ENCODE peak calls at places on chromosomes 3 and 15, in six cellular contexts. One of them, this sample, is unnamed.

GRCh38 chr3:198079771-198080520 is 119.9 kb downstream of the LMLN start:
- DNase-seq in spleen: no peak
- DNase-seq in colonic mucosa: peak
- DNase-seq in GM06990: no peak
- DNase-seq in cardiac muscle cell: peak
- DNase-seq in tibial nerve: no peak
- DNase-seq in this sample: peak

GRCh38 chr3:137692803-137693431 is 71.2 kb upstream of the SOX14 start:
- DNase-seq in spleen: no peak
- DNase-seq in colonic mucosa: peak
- DNase-seq in GM06990: peak
- DNase-seq in cardiac muscle cell: peak
- DNase-seq in tibial nerve: no peak
- DNase-seq in this sample: peak

GRCh38 chr15:58212909-58213526 is 74.8 kb downstream of the AQP9 start:
- DNase-seq in spleen: no peak
- DNase-seq in colonic mucosa: no peak
- DNase-seq in GM06990: no peak
- DNase-seq in cardiac muscle cell: peak
- DNase-seq in tibial nerve: no peak
- DNase-seq in this sample: peak

GRCh38 chr3:190302209-190302885 is 19.9 kb downstream of the CLDN1 start:
- DNase-seq in spleen: no peak
- DNase-seq in colonic mucosa: no peak
- DNase-seq in GM06990: no peak
- DNase-seq in cardiac muscle cell: no peak
- DNase-seq in tibial nerve: no peak
- DNase-seq in this sample: no peak

GRCh38 chr15:40190591-40190990 is 29.7 kb downstream of the BUB1B start:
- DNase-seq in spleen: no peak
- DNase-seq in colonic mucosa: no peak
- DNase-seq in GM06990: no peak
- DNase-seq in cardiac muscle cell: no peak
- DNase-seq in tibial nerve: no peak
- DNase-seq in this sample: peak

GRCh38 chr15:92780816-92781215 is 119.3 kb upstream of the CHD2 start:
- DNase-seq in spleen: no peak
- DNase-seq in colonic mucosa: no peak
- DNase-seq in GM06990: no peak
- DNase-seq in cardiac muscle cell: no peak
- DNase-seq in tibial nerve: no peak
- DNase-seq in this sample: no peak

GRCh38 chr3:36800533-36801116 is 36.3 kb upstream of the DCLK3 start:
- DNase-seq in spleen: no peak
- DNase-seq in colonic mucosa: no peak
- DNase-seq in GM06990: no peak
- DNase-seq in cardiac muscle cell: no peak
- DNase-seq in tibial nerve: no peak
- DNase-seq in this sample: peak

GRCh38 chr3:189171707-189172106 is at the start of gene TPRG1:
- DNase-seq in spleen: no peak
- DNase-seq in colonic mucosa: peak
- DNase-seq in GM06990: no peak
- DNase-seq in cardiac muscle cell: no peak
- DNase-seq in tibial nerve: no peak
- DNase-seq in this sample: peak

GRCh38 chr3:150345021-150345538 is 63.0 kb upstream of the TSC22D2 start:
- DNase-seq in spleen: peak
- DNase-seq in colonic mucosa: peak
- DNase-seq in GM06990: no peak
- DNase-seq in cardiac muscle cell: no peak
- DNase-seq in tibial nerve: no peak
- DNase-seq in this sample: peak

GRCh38 chr3:46866720-46867549 is 3.7 kb upstream of the MYL3 start:
- DNase-seq in spleen: peak
- DNase-seq in colonic mucosa: peak
- DNase-seq in GM06990: no peak
- DNase-seq in cardiac muscle cell: peak
- DNase-seq in tibial nerve: peak
- DNase-seq in this sample: peak

GRCh38 chr15:90000175-90000923 is 775 bp upstream of the ZNF710 start:
- DNase-seq in spleen: peak
- DNase-seq in colonic mucosa: no peak
- DNase-seq in GM06990: peak
- DNase-seq in cardiac muscle cell: no peak
- DNase-seq in tibial nerve: no peak
- DNase-seq in this sample: peak

GRCh38 chr15:62296756-62297507 is 131.8 kb upstream of the C2CD4B start:
- DNase-seq in spleen: no peak
- DNase-seq in colonic mucosa: no peak
- DNase-seq in GM06990: no peak
- DNase-seq in cardiac muscle cell: no peak
- DNase-seq in tibial nerve: no peak
- DNase-seq in this sample: no peak

GRCh38 chr3:127735767-127736693 is 63.3 kb downstream of the ABTB1 start:
- DNase-seq in spleen: peak
- DNase-seq in colonic mucosa: peak
- DNase-seq in GM06990: peak
- DNase-seq in cardiac muscle cell: no peak
- DNase-seq in tibial nerve: peak
- DNase-seq in this sample: peak

GRCh38 chr3:155326901-155327300 is 33.4 kb upstream of the STRIT1 start:
- DNase-seq in spleen: no peak
- DNase-seq in colonic mucosa: no peak
- DNase-seq in GM06990: no peak
- DNase-seq in cardiac muscle cell: no peak
- DNase-seq in tibial nerve: no peak
- DNase-seq in this sample: no peak

GRCh38 chr15:67521770-67522568 is 1.0 kb downstream of the C15orf61 start:
- DNase-seq in spleen: no peak
- DNase-seq in colonic mucosa: no peak
- DNase-seq in GM06990: no peak
- DNase-seq in cardiac muscle cell: no peak
- DNase-seq in tibial nerve: no peak
- DNase-seq in this sample: peak

GRCh38 chr3:18007980-18008379 is 265.5 kb upstream of the TBC1D5 start:
- DNase-seq in spleen: no peak
- DNase-seq in colonic mucosa: no peak
- DNase-seq in GM06990: no peak
- DNase-seq in cardiac muscle cell: no peak
- DNase-seq in tibial nerve: no peak
- DNase-seq in this sample: no peak

GRCh38 chr3:9501226-9501625 is 52.4 kb downstream of the LHFPL4 start:
- DNase-seq in spleen: no peak
- DNase-seq in colonic mucosa: no peak
- DNase-seq in GM06990: no peak
- DNase-seq in cardiac muscle cell: no peak
- DNase-seq in tibial nerve: no peak
- DNase-seq in this sample: no peak

GRCh38 chr3:175187586-175187985 is 328.5 kb downstream of the NAALADL2 start:
- DNase-seq in spleen: no peak
- DNase-seq in colonic mucosa: no peak
- DNase-seq in GM06990: no peak
- DNase-seq in cardiac muscle cell: no peak
- DNase-seq in tibial nerve: no peak
- DNase-seq in this sample: no peak
- TF ChIP-seq CTCF in spleen: no peak
- TF ChIP-seq CTCF in colonic mucosa: no peak
- TF ChIP-seq CTCF in GM06990: no peak
- TF ChIP-seq CTCF in cardiac muscle cell: no peak
- TF ChIP-seq CTCF in tibial nerve: no peak
- TF ChIP-seq CTCF in this sample: no peak

DNA sequence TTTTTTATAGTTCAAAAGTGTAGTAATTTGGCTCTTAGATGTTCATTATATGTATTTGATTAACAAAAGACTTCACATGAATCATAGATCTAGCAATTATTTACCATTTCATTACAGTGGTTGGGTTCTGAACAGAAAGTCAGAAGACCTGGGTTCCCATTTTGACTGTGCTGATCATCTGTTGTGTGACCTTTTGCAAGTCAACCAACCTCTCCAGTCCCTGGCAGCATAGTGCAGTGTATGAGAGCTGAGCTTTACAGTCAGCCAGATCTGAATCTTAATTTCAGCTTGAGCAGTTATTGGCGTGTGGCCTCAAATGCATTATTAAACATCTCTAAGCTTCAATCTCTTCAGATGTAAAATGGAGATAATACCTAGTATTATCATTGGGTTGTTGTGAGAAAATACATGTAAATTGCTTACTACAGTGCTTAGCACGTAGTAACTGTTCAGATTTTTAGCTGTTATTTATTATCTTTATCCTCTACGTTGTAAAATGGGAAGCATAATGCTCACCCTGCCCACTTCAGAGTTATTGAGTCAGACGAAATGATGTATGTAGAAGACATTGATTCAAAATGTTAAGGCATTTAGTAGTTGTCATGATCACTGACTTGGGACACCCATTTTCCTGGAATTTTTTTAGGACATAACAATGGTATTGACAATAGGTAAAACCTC is 104.0 kb downstream of the KLHL25 start:
- DNase-seq in spleen: no peak
- DNase-seq in colonic mucosa: no peak
- DNase-seq in GM06990: no peak
- DNase-seq in cardiac muscle cell: no peak
- DNase-seq in tibial nerve: no peak
- DNase-seq in this sample: no peak
- H3K4me3 ChIP-seq in spleen: peak
- H3K4me3 ChIP-seq in colonic mucosa: peak
- H3K4me3 ChIP-seq in GM06990: peak
- H3K4me3 ChIP-seq in cardiac muscle cell: no peak
- H3K4me3 ChIP-seq in tibial nerve: peak
- H3K4me3 ChIP-seq in this sample: no peak

GRCh38 chr15:43511012-43511885 is 6.2 kb upstream of the MAP1A start:
- DNase-seq in spleen: no peak
- DNase-seq in colonic mucosa: peak
- DNase-seq in GM06990: no peak
- DNase-seq in cardiac muscle cell: peak
- DNase-seq in tibial nerve: no peak
- DNase-seq in this sample: peak
- TF ChIP-seq CTCF in spleen: no peak
- TF ChIP-seq CTCF in colonic mucosa: no peak
- TF ChIP-seq CTCF in GM06990: peak
- TF ChIP-seq CTCF in cardiac muscle cell: peak
- TF ChIP-seq CTCF in tibial nerve: peak
- TF ChIP-seq CTCF in this sample: peak

GRCh38 chr3:113847664-113848461 is 9.3 kb downstream of the GRAMD1C start:
- DNase-seq in spleen: no peak
- DNase-seq in colonic mucosa: no peak
- DNase-seq in GM06990: no peak
- DNase-seq in cardiac muscle cell: no peak
- DNase-seq in tibial nerve: no peak
- DNase-seq in this sample: peak
- H3K4me3 ChIP-seq in spleen: no peak
- H3K4me3 ChIP-seq in colonic mucosa: no peak
- H3K4me3 ChIP-seq in GM06990: no peak
- H3K4me3 ChIP-seq in cardiac muscle cell: no peak
- H3K4me3 ChIP-seq in tibial nerve: no peak
- H3K4me3 ChIP-seq in this sample: no peak

GRCh38 chr15:80854104-80854503 is 74.9 kb downstream of the CEMIP start:
- DNase-seq in spleen: no peak
- DNase-seq in colonic mucosa: no peak
- DNase-seq in GM06990: no peak
- DNase-seq in cardiac muscle cell: no peak
- DNase-seq in tibial nerve: no peak
- DNase-seq in this sample: no peak

GRCh38 chr15:80855206-80855605 is 76.0 kb downstream of the CEMIP start:
- DNase-seq in spleen: no peak
- DNase-seq in colonic mucosa: no peak
- DNase-seq in GM06990: no peak
- DNase-seq in cardiac muscle cell: no peak
- DNase-seq in tibial nerve: no peak
- DNase-seq in this sample: no peak

GRCh38 chr15:80856809-80857377 is 77.7 kb downstream of the CEMIP start:
- DNase-seq in spleen: no peak
- DNase-seq in colonic mucosa: peak
- DNase-seq in GM06990: no peak
- DNase-seq in cardiac muscle cell: no peak
- DNase-seq in tibial nerve: peak
- DNase-seq in this sample: peak

GRCh38 chr15:80852676-80853075 is 73.5 kb downstream of the CEMIP start:
- DNase-seq in spleen: no peak
- DNase-seq in colonic mucosa: peak
- DNase-seq in GM06990: no peak
- DNase-seq in cardiac muscle cell: no peak
- DNase-seq in tibial nerve: no peak
- DNase-seq in this sample: peak

GRCh38 chr15:80856400-80856799 is 77.2 kb downstream of the CEMIP start:
- DNase-seq in spleen: no peak
- DNase-seq in colonic mucosa: no peak
- DNase-seq in GM06990: no peak
- DNase-seq in cardiac muscle cell: no peak
- DNase-seq in tibial nerve: no peak
- DNase-seq in this sample: peak
- TF ChIP-seq CTCF in spleen: no peak
- TF ChIP-seq CTCF in colonic mucosa: no peak
- TF ChIP-seq CTCF in GM06990: peak
- TF ChIP-seq CTCF in cardiac muscle cell: peak
- TF ChIP-seq CTCF in tibial nerve: no peak
- TF ChIP-seq CTCF in this sample: no peak

DNA sequence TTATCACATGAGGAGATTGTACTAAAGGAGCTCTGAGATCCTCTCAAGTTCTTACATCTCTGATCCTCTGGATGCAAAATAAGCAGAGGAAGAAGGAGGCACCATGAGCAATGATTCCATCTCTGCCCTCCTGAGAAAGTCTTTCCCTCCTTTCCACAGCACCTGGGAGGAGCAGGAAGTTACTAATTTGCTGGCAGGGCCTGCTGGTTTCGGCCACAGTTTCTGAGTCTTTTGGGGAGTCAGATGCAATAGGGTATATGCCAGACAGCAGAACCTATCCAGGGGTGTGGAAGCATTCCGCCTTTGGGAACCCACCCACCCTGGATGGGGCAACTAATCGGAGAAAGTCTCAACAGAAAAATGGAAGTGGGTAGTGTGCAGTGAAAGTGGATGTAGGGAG is 38.5 kb upstream of the SPTSSB start:
- DNase-seq in spleen: no peak
- DNase-seq in colonic mucosa: no peak
- DNase-seq in GM06990: no peak
- DNase-seq in cardiac muscle cell: no peak
- DNase-seq in tibial nerve: no peak
- DNase-seq in this sample: peak
- H3K4me3 ChIP-seq in spleen: no peak
- H3K4me3 ChIP-seq in colonic mucosa: no peak
- H3K4me3 ChIP-seq in GM06990: no peak
- H3K4me3 ChIP-seq in cardiac muscle cell: no peak
- H3K4me3 ChIP-seq in tibial nerve: no peak
- H3K4me3 ChIP-seq in this sample: no peak

DNA sequence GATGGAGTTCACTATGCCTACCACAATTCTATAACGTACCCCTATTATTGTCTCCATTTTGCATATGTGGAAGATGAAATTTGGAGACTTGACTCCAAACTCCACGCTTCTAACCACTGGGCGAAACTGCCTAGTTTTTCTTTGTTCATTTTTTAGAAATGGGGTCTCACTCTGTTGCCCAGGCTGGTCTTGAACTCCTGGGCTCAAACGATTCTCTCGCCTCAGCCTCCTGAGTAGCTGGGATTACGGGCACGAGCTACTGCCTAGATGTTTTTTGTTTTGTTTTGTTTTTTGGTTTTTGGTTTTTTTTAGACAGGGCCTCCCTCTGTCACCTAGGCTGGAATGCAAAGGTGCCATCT is 584 bp upstream of the RPL32 start:
- DNase-seq in spleen: no peak
- DNase-seq in colonic mucosa: no peak
- DNase-seq in GM06990: no peak
- DNase-seq in cardiac muscle cell: no peak
- DNase-seq in tibial nerve: no peak
- DNase-seq in this sample: no peak
- TF ChIP-seq CTCF in spleen: no peak
- TF ChIP-seq CTCF in colonic mucosa: no peak
- TF ChIP-seq CTCF in GM06990: no peak
- TF ChIP-seq CTCF in cardiac muscle cell: no peak
- TF ChIP-seq CTCF in tibial nerve: no peak
- TF ChIP-seq CTCF in this sample: no peak

GRCh38 chr15:82647835-82648256 is 683 bp upstream of the CPEB1 start:
- DNase-seq in spleen: peak
- DNase-seq in colonic mucosa: no peak
- DNase-seq in GM06990: peak
- DNase-seq in cardiac muscle cell: peak
- DNase-seq in tibial nerve: no peak
- DNase-seq in this sample: no peak
- H3K4me3 ChIP-seq in spleen: peak
- H3K4me3 ChIP-seq in colonic mucosa: peak
- H3K4me3 ChIP-seq in GM06990: peak
- H3K4me3 ChIP-seq in cardiac muscle cell: peak
- H3K4me3 ChIP-seq in tibial nerve: peak
- H3K4me3 ChIP-seq in this sample: no peak